ENCODE peak calls at places on chromosome 16, in seven cellular contexts. J is SK-N-SH, A is fibroblast of pulmonary artery, B is mammary epithelial cell, M is tibial artery, Z is fibroblast of the aortic adventitia, U is transverse colon. D is an unnamed sample.

GRCh38 chr16:67571981-67572431 is 9.7 kb downstream of the CTCF start:
- DNase-seq in J (no peak), A (peak), B (no peak), M (no peak), Z (peak), U (no peak), D (peak)

GRCh38 chr16:53043986-53044571 is 8.6 kb downstream of the CHD9NB start:
- DNase-seq in J (no peak), A (no peak), B (peak), M (no peak), Z (no peak), U (peak), D (no peak)

GRCh38 chr16:23368469-23368868 is 66.4 kb downstream of the SCNN1B start:
- DNase-seq in J (no peak), A (no peak), B (peak), M (no peak), Z (no peak), U (no peak), D (no peak)

GRCh38 chr16:46549477-46549876 is 71.7 kb downstream of the SHCBP1 start:
- DNase-seq in J (no peak), A (no peak), B (no peak), M (no peak), Z (no peak), U (no peak), D (no peak)

GRCh38 chr16:81522141-81522701 is 77.6 kb downstream of the CMIP start:
- DNase-seq in J (peak), A (no peak), B (no peak), M (peak), Z (no peak), U (no peak), D (no peak)

GRCh38 chr16:48384982-48385271 is 286 bp downstream of the SIAH1 start:
- DNase-seq in J (no peak), A (peak), B (no peak), M (no peak), Z (no peak), U (no peak), D (peak)

GRCh38 chr16:68599586-68599985 is 45.5 kb upstream of the CDH3 start:
- DNase-seq in J (no peak), A (no peak), B (peak), M (no peak), Z (no peak), U (no peak), D (no peak)

GRCh38 chr16:17448640-17449638 is 21.8 kb downstream of the XYLT1 start:
- DNase-seq in J (peak), A (no peak), B (no peak), M (peak), Z (no peak), U (peak), D (no peak)

GRCh38 chr16:54136276-54136625 is 150.3 kb downstream of the IRX3 start:
- DNase-seq in J (no peak), A (peak), B (peak), M (no peak), Z (peak), U (no peak), D (no peak)

GRCh38 chr16:57721356-57721755 is 14.2 kb upstream of the KATNB1 start:
- DNase-seq in J (no peak), A (no peak), B (no peak), M (no peak), Z (no peak), U (no peak), D (no peak)

GRCh38 chr16:57721765-57722499 is 13.6 kb upstream of the KATNB1 start:
- DNase-seq in J (peak), A (no peak), B (no peak), M (no peak), Z (no peak), U (no peak), D (no peak)

GRCh38 chr16:57724541-57724940 is 11.0 kb upstream of the KATNB1 start:
- DNase-seq in J (no peak), A (no peak), B (no peak), M (no peak), Z (no peak), U (no peak), D (no peak)

GRCh38 chr16:57722651-57723050 is 12.9 kb upstream of the KATNB1 start:
- DNase-seq in J (no peak), A (no peak), B (no peak), M (no peak), Z (no peak), U (no peak), D (no peak)

DNA sequence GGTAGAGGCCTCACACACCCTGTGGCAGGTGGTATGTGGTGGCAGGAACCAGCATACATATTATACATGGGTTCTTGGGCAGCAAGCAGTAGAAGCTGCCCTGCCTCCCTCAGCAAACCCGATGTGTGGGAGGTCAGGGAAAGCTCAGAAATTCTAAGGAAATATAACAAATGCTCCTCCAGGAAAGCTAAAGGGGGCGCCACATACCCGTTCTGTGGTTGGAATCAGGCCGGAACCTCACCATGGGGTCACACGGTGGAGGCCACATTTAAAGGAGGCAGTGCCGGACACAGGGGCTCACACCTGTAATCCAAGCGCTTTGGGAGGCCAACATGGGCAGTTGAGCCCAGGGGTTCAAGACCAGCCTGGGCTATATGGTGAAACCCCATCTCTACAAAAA is 12.4 kb upstream of the KATNB1 start:
- DNase-seq in J (no peak), A (peak), B (no peak), M (no peak), Z (no peak), U (no peak), D (no peak)
- TF ChIP-seq CTCF in J (peak), A (peak), B (peak), M (no peak), Z (no peak), U (no peak), D (peak)

DNA sequence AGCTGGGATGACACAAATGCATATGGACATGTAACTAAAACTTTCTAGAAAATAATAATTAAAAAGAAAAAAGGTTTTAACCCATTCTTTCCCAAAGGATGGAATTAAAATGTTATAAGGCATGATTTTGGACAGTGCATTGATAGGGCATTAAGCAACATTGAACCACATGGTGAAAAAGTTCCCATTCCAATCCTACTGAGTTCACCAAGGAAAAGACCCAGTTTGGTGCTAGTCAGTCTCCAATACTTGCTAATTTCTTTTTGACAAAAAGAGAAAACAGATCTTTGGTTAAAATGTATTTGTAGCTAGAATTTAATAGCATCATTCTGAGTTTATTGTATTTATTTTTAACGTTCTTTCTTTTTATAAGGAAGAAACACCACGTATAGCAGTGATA is 28.1 kb downstream of the EMP2 start:
- DNase-seq in J (no peak), A (no peak), B (no peak), M (no peak), Z (no peak), U (no peak), D (peak)
- TF ChIP-seq CTCF in J (no peak), A (no peak), B (no peak), M (no peak), Z (no peak), U (no peak), D (no peak)

DNA sequence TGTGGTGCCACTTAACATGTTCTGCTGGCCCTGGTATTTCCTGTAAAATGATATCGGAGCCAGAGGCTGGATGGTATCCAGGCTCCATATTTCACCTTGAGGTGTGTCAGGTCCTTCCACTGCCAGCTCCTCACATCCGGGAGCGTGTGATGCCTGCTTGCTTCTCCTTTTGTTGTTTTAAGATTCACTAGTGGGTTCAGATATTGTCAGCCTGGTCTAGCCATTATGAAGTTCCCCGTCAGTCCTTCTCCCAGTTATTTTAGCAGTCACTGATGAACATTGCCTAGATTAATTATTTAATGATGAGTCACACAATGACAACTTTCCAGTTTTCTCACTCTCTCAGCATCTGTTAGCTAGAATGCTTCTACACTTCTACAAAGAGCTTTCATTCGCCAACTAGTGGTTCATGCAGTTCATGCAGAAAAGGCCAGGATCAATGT is 11.3 kb downstream of the DNAAF1 start:
- DNase-seq in J (no peak), A (no peak), B (peak), M (no peak), Z (no peak), U (no peak), D (peak)
- TF ChIP-seq CTCF in J (no peak), A (peak), B (peak), M (no peak), Z (peak), U (no peak), D (peak)

GRCh38 chr16:878886-879285 is 78.4 kb upstream of the GNG13 start:
- DNase-seq in J (no peak), A (no peak), B (no peak), M (no peak), Z (no peak), U (no peak), D (no peak)

GRCh38 chr16:879461-879861 is 78.9 kb upstream of the GNG13 start:
- DNase-seq in J (no peak), A (no peak), B (no peak), M (no peak), Z (no peak), U (no peak), D (no peak)

GRCh38 chr16:877242-878065 is 76.9 kb upstream of the GNG13 start:
- DNase-seq in J (no peak), A (no peak), B (no peak), M (no peak), Z (no peak), U (no peak), D (no peak)

GRCh38 chr16:876523-877241 is 76.1 kb upstream of the GNG13 start:
- DNase-seq in J (no peak), A (no peak), B (no peak), M (no peak), Z (no peak), U (no peak), D (no peak)

GRCh38 chr16:878071-878784 is 77.7 kb upstream of the GNG13 start:
- DNase-seq in J (peak), A (no peak), B (no peak), M (no peak), Z (no peak), U (peak), D (peak)
- TF ChIP-seq CTCF in J (no peak), A (no peak), B (no peak), M (no peak), Z (no peak), U (no peak), D (no peak)

GRCh38 chr16:7405166-7405565 is 72.5 kb downstream of the RBFOX1 start:
- DNase-seq in J (peak), A (no peak), B (no peak), M (no peak), Z (no peak), U (no peak), D (peak)
- TF ChIP-seq CTCF in J (no peak), A (no peak), B (no peak), M (no peak), Z (no peak), U (no peak), D (peak)

GRCh38 chr16:50001144-50001543 is 23.9 kb upstream of the CNEP1R1 start:
- DNase-seq in J (no peak), A (no peak), B (no peak), M (no peak), Z (no peak), U (no peak), D (no peak)

GRCh38 chr16:49997721-49998251 is 27.2 kb upstream of the CNEP1R1 start:
- DNase-seq in J (no peak), A (no peak), B (no peak), M (no peak), Z (no peak), U (no peak), D (no peak)

GRCh38 chr16:49998991-49999390 is 26.0 kb upstream of the CNEP1R1 start:
- DNase-seq in J (no peak), A (no peak), B (no peak), M (no peak), Z (no peak), U (no peak), D (no peak)

GRCh38 chr16:50004239-50004638 is 20.8 kb upstream of the CNEP1R1 start:
- DNase-seq in J (no peak), A (no peak), B (no peak), M (no peak), Z (no peak), U (no peak), D (no peak)

DNA sequence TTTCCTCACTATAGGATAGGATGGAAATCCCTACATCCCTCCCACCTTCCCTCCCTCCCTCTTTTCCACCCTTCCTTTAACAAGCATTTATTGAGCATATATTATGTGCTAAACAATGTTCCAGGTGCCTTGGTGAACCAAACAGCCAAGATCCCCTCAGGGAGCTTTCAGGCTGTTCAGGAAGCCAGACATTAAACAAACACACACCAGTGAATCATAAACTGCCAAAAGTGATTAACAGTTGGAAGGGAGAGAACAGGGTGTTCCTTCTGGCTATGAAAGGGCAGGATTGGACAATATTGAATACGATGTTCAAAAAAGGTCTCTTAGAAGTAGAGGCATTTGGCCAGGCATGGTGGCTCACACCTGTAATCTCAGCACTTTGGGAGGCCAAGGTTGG is 22.8 kb upstream of the CNEP1R1 start:
- DNase-seq in J (no peak), A (no peak), B (peak), M (no peak), Z (no peak), U (no peak), D (no peak)
- TF ChIP-seq CTCF in J (no peak), A (no peak), B (no peak), M (no peak), Z (no peak), U (no peak), D (no peak)

DNA sequence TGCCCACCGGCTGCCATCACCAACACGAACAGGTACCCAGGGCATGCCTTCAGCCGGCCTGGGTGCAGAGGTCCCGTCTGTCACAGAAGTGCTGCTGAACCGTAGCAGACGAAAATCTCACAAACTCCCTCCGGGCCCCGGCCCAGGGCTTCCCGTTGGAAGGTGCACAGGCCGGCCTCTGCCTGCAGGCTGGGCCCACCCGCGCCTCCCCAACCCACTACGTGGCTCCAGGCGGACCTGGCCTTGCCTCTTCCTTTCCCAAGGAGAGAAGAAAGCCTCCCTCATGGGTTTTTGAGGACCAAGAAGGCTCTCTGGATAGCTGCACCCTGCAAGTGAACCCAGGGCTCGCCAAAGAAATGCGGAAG is 45.5 kb upstream of the PABPN1L start:
- DNase-seq in J (no peak), A (no peak), B (no peak), M (no peak), Z (no peak), U (no peak), D (no peak)
- TF ChIP-seq CTCF in J (no peak), A (no peak), B (no peak), M (no peak), Z (no peak), U (no peak), D (no peak)

GRCh38 chr16:49698931-49699715 is 156.8 kb downstream of the ZNF423 start:
- DNase-seq in J (no peak), A (peak), B (no peak), M (peak), Z (peak), U (no peak), D (no peak)
- TF ChIP-seq CTCF in J (no peak), A (no peak), B (no peak), M (no peak), Z (no peak), U (no peak), D (no peak)

GRCh38 chr16:2205104-2205966 is at the start of gene MLST8:
- DNase-seq in J (peak), A (peak), B (peak), M (peak), Z (peak), U (peak), D (peak)
- TF ChIP-seq CTCF in J (peak), A (no peak), B (no peak), M (no peak), Z (no peak), U (peak), D (no peak)

D was measured in AG10803.